ENCODE peak calls at places on chromosomes 12 and 14, in ten cellular contexts. One of them, this sample, is unnamed.

GRCh38 chr12:66361703-66362102 is 59.4 kb downstream of the HELB start:
- DNase-seq in prostate gland: no peak
- DNase-seq in mucosa of descending colon: no peak
- DNase-seq in kidney: no peak
- DNase-seq in mammary epithelial cell: peak; percentile 2
- DNase-seq in WTC11: no peak
- DNase-seq in GM20000: no peak
- DNase-seq in fibroblast of mammary gland: no peak
- DNase-seq in HFFc6: no peak
- DNase-seq in cardiac fibroblast: no peak
- DNase-seq in this sample: no peak

GRCh38 chr12:16626991-16627390 is 21.0 kb upstream of the LMO3 start:
- DNase-seq in mammary epithelial cell: no peak
- DNase-seq in HFFc6: no peak
- DNase-seq in WTC11: no peak
- DNase-seq in cardiac fibroblast: no peak
- DNase-seq in GM20000: no peak
- DNase-seq in fibroblast of mammary gland: no peak
- DNase-seq in kidney: no peak
- DNase-seq in mucosa of descending colon: no peak
- DNase-seq in prostate gland: no peak
- DNase-seq in this sample: no peak

GRCh38 chr12:10218021-10218420 is 5.3 kb downstream of the GABARAPL1 start:
- DNase-seq in mammary epithelial cell: no peak
- DNase-seq in prostate gland: no peak
- DNase-seq in kidney: no peak
- DNase-seq in HFFc6: no peak
- DNase-seq in mucosa of descending colon: no peak
- DNase-seq in WTC11: no peak
- DNase-seq in fibroblast of mammary gland: no peak
- DNase-seq in cardiac fibroblast: no peak
- DNase-seq in GM20000: no peak
- DNase-seq in this sample: no peak

GRCh38 chr12:1006255-1006654 is 15.2 kb downstream of the ERC1 start:
- DNase-seq in fibroblast of mammary gland: no peak
- DNase-seq in HFFc6: no peak
- DNase-seq in cardiac fibroblast: no peak
- DNase-seq in mucosa of descending colon: no peak
- DNase-seq in mammary epithelial cell: peak; percentile 35
- DNase-seq in GM20000: no peak
- DNase-seq in WTC11: no peak
- DNase-seq in kidney: no peak
- DNase-seq in prostate gland: no peak
- DNase-seq in this sample: no peak

GRCh38 chr14:62162998-62163589 is 400.9 kb downstream of the SNAPC1 start:
- DNase-seq in kidney: no peak
- DNase-seq in cardiac fibroblast: peak; percentile 66
- DNase-seq in fibroblast of mammary gland: peak; percentile 46
- DNase-seq in WTC11: peak; percentile 21
- DNase-seq in GM20000: peak; percentile 50
- DNase-seq in mammary epithelial cell: peak; percentile 19
- DNase-seq in mucosa of descending colon: no peak
- DNase-seq in prostate gland: peak; percentile 5
- DNase-seq in HFFc6: peak; percentile 28
- DNase-seq in this sample: peak; percentile 43

GRCh38 chr14:60514378-60515243 is 5.7 kb downstream of the SIX6 start:
- DNase-seq in kidney: no peak
- DNase-seq in WTC11: peak; percentile 81
- DNase-seq in mucosa of descending colon: no peak
- DNase-seq in GM20000: peak; percentile 68
- DNase-seq in HFFc6: no peak
- DNase-seq in fibroblast of mammary gland: no peak
- DNase-seq in prostate gland: no peak
- DNase-seq in cardiac fibroblast: no peak
- DNase-seq in mammary epithelial cell: no peak
- DNase-seq in this sample: peak; percentile 54

GRCh38 chr12:3363608-3364007 is 127.4 kb upstream of the PRMT8 start:
- DNase-seq in cardiac fibroblast: no peak
- DNase-seq in mucosa of descending colon: no peak
- DNase-seq in GM20000: no peak
- DNase-seq in fibroblast of mammary gland: no peak
- DNase-seq in kidney: no peak
- DNase-seq in HFFc6: no peak
- DNase-seq in prostate gland: no peak
- DNase-seq in WTC11: no peak
- DNase-seq in mammary epithelial cell: no peak
- DNase-seq in this sample: no peak

GRCh38 chr12:79409562-79409961 is 281.2 kb downstream of the PAWR start:
- DNase-seq in HFFc6: peak; percentile 66
- DNase-seq in mucosa of descending colon: no peak
- DNase-seq in mammary epithelial cell: peak; percentile 60
- DNase-seq in prostate gland: no peak
- DNase-seq in cardiac fibroblast: peak; percentile 81
- DNase-seq in GM20000: no peak
- DNase-seq in WTC11: no peak
- DNase-seq in fibroblast of mammary gland: peak; percentile 58
- DNase-seq in kidney: no peak
- DNase-seq in this sample: no peak

GRCh38 chr14:50060871-50061663 is 55.3 kb downstream of the VCPKMT start:
- DNase-seq in prostate gland: peak; percentile 72
- DNase-seq in mammary epithelial cell: peak; percentile 99
- DNase-seq in fibroblast of mammary gland: peak; percentile 95
- DNase-seq in kidney: no peak
- DNase-seq in GM20000: peak; percentile 61
- DNase-seq in mucosa of descending colon: no peak
- DNase-seq in HFFc6: peak; percentile 91
- DNase-seq in cardiac fibroblast: peak; percentile 97
- DNase-seq in WTC11: no peak
- DNase-seq in this sample: peak; percentile 62

GRCh38 chr14:81727243-81727642 is 193.6 kb upstream of the SEL1L start:
- DNase-seq in mammary epithelial cell: no peak
- DNase-seq in WTC11: no peak
- DNase-seq in prostate gland: no peak
- DNase-seq in HFFc6: no peak
- DNase-seq in mucosa of descending colon: no peak
- DNase-seq in cardiac fibroblast: no peak
- DNase-seq in fibroblast of mammary gland: peak; percentile 5
- DNase-seq in GM20000: no peak
- DNase-seq in kidney: no peak
- DNase-seq in this sample: no peak

GRCh38 chr12:4653257-4653656 is 4.3 kb downstream of the NDUFA9 start:
- DNase-seq in fibroblast of mammary gland: no peak
- DNase-seq in HFFc6: no peak
- DNase-seq in mammary epithelial cell: no peak
- DNase-seq in kidney: no peak
- DNase-seq in WTC11: no peak
- DNase-seq in prostate gland: no peak
- DNase-seq in mucosa of descending colon: no peak
- DNase-seq in cardiac fibroblast: peak; percentile 3
- DNase-seq in GM20000: no peak
- DNase-seq in this sample: no peak

DNA sequence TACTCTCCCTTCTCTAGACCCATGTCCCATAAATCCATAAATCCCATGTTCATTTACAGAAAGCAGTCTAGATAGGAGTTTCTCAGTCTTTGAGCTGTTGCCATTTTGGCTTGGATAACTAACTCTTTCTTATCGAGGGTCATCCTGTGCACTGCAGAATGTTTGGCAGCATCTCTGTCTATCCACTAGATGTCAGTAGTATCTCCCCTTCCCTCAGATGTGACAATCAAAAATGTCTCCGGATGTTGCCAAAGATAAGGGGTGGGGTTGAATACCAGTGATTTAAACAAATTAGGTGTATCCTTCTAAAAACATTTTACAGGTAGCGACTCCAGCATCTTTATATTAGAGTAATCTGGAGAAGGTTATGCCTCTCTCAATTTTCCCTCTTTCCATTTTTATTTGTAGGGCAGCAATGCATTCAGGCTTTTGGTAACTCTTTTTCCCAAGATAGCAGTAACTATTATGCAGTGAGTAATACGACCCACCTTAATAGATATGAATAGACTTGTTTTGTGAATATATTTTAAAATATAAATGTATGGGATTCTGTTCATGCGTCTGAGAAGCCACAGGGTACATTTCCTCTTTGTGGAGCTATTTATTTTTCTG is 100.7 kb downstream of the LRRK2 start:
- DNase-seq in mucosa of descending colon: no peak
- DNase-seq in fibroblast of mammary gland: peak; percentile 26
- DNase-seq in prostate gland: no peak
- DNase-seq in HFFc6: no peak
- DNase-seq in GM20000: peak; percentile 45
- DNase-seq in WTC11: no peak
- DNase-seq in mammary epithelial cell: peak; percentile 28
- DNase-seq in cardiac fibroblast: peak; percentile 37
- DNase-seq in kidney: no peak
- DNase-seq in this sample: peak; percentile 65
- TF ChIP-seq CTCF in mucosa of descending colon: no peak
- TF ChIP-seq CTCF in fibroblast of mammary gland: peak; percentile 74
- TF ChIP-seq CTCF in prostate gland: no peak
- TF ChIP-seq CTCF in HFFc6: peak; percentile 53
- TF ChIP-seq CTCF in GM20000: peak; percentile 24
- TF ChIP-seq CTCF in WTC11: no peak
- TF ChIP-seq CTCF in mammary epithelial cell: peak; percentile 86
- TF ChIP-seq CTCF in cardiac fibroblast: peak; percentile 62
- TF ChIP-seq CTCF in kidney: no peak
- TF ChIP-seq CTCF in this sample: peak; percentile 53

DNA sequence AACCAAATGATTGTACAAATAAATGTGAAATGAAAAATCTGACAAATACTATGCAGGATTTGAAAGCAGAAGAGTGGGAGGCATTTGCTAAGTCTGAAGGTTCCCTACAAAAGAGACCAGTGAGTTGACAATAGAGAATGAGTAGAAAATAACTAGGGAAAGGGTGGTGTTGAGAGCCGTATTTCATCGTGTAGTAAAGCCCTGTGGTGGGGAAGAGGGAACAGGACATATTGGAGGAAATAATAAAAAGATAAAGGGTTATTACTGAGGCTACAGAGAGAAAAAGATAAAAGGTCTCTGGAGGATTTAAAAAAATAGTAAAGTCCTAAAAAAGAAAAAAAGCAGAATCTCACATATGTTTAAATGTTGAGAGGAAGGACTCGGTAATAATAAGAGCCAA is 268.8 kb downstream of the DUSP6 start:
- DNase-seq in mucosa of descending colon: no peak
- DNase-seq in prostate gland: no peak
- DNase-seq in cardiac fibroblast: no peak
- DNase-seq in mammary epithelial cell: no peak
- DNase-seq in WTC11: no peak
- DNase-seq in GM20000: no peak
- DNase-seq in HFFc6: no peak
- DNase-seq in kidney: no peak
- DNase-seq in fibroblast of mammary gland: no peak
- DNase-seq in this sample: no peak
- TF ChIP-seq CTCF in mucosa of descending colon: no peak
- TF ChIP-seq CTCF in prostate gland: no peak
- TF ChIP-seq CTCF in cardiac fibroblast: no peak
- TF ChIP-seq CTCF in mammary epithelial cell: no peak
- TF ChIP-seq CTCF in WTC11: no peak
- TF ChIP-seq CTCF in GM20000: no peak
- TF ChIP-seq CTCF in HFFc6: no peak
- TF ChIP-seq CTCF in kidney: no peak
- TF ChIP-seq CTCF in fibroblast of mammary gland: no peak
- TF ChIP-seq CTCF in this sample: no peak

DNA sequence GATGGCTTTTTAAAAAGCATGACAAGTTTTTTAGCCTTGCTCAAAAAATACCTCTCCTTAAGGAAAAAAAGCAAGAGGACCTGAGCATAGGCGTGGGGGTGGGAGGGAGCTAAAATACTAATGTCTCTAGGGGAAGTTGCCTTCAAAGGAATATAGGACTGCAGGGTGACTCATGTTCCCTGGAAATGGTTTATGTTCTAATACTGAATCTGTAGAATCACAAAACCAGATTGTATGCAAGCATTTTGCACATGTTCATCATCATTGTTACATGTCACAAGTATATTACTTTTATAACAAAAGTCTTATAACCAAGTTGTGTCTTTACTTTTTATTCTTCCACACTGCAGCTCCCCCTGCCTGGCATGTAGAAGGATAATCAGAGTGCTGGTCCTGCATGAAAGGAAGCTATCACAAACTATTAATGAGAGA is 36.6 kb downstream of the GPR135 start:
- DNase-seq in kidney: no peak
- DNase-seq in prostate gland: no peak
- DNase-seq in mucosa of descending colon: no peak
- DNase-seq in WTC11: no peak
- DNase-seq in cardiac fibroblast: peak; percentile 92
- DNase-seq in mammary epithelial cell: peak; percentile 33
- DNase-seq in fibroblast of mammary gland: peak; percentile 94
- DNase-seq in HFFc6: peak; percentile 42
- DNase-seq in GM20000: no peak
- DNase-seq in this sample: no peak
- TF ChIP-seq CTCF in kidney: no peak
- TF ChIP-seq CTCF in prostate gland: no peak
- TF ChIP-seq CTCF in mucosa of descending colon: no peak
- TF ChIP-seq CTCF in WTC11: no peak
- TF ChIP-seq CTCF in cardiac fibroblast: peak; percentile 52
- TF ChIP-seq CTCF in mammary epithelial cell: peak; percentile 41
- TF ChIP-seq CTCF in fibroblast of mammary gland: peak; percentile 33
- TF ChIP-seq CTCF in HFFc6: peak; percentile 70
- TF ChIP-seq CTCF in GM20000: no peak
- TF ChIP-seq CTCF in this sample: no peak

GRCh38 chr14:103149351-103149750 is 26.1 kb downstream of the TNFAIP2 start:
- DNase-seq in HFFc6: no peak
- DNase-seq in kidney: no peak
- DNase-seq in GM20000: no peak
- DNase-seq in cardiac fibroblast: no peak
- DNase-seq in WTC11: no peak
- DNase-seq in mammary epithelial cell: no peak
- DNase-seq in fibroblast of mammary gland: no peak
- DNase-seq in mucosa of descending colon: no peak
- DNase-seq in prostate gland: no peak
- DNase-seq in this sample: no peak

GRCh38 chr14:103144085-103144484 is 20.8 kb downstream of the TNFAIP2 start:
- DNase-seq in cardiac fibroblast: peak; percentile 80
- DNase-seq in prostate gland: no peak
- DNase-seq in kidney: peak; percentile 0
- DNase-seq in mucosa of descending colon: no peak
- DNase-seq in mammary epithelial cell: peak; percentile 58
- DNase-seq in fibroblast of mammary gland: peak; percentile 86
- DNase-seq in HFFc6: peak; percentile 86
- DNase-seq in GM20000: no peak
- DNase-seq in WTC11: no peak
- DNase-seq in this sample: no peak

GRCh38 chr14:103142903-103143302 is 19.6 kb downstream of the TNFAIP2 start:
- DNase-seq in GM20000: no peak
- DNase-seq in mammary epithelial cell: peak; percentile 20
- DNase-seq in fibroblast of mammary gland: no peak
- DNase-seq in cardiac fibroblast: no peak
- DNase-seq in WTC11: no peak
- DNase-seq in kidney: no peak
- DNase-seq in HFFc6: no peak
- DNase-seq in mucosa of descending colon: no peak
- DNase-seq in prostate gland: no peak
- DNase-seq in this sample: no peak

GRCh38 chr14:103143535-103143934 is 20.3 kb downstream of the TNFAIP2 start:
- DNase-seq in GM20000: no peak
- DNase-seq in kidney: peak; percentile 2
- DNase-seq in mucosa of descending colon: no peak
- DNase-seq in cardiac fibroblast: peak; percentile 77
- DNase-seq in prostate gland: no peak
- DNase-seq in HFFc6: peak; percentile 56
- DNase-seq in WTC11: no peak
- DNase-seq in fibroblast of mammary gland: peak; percentile 78
- DNase-seq in mammary epithelial cell: no peak
- DNase-seq in this sample: no peak

GRCh38 chr14:103146141-103146709 is 23.0 kb downstream of the TNFAIP2 start:
- DNase-seq in mammary epithelial cell: no peak
- DNase-seq in kidney: no peak
- DNase-seq in fibroblast of mammary gland: no peak
- DNase-seq in GM20000: no peak
- DNase-seq in prostate gland: no peak
- DNase-seq in WTC11: no peak
- DNase-seq in HFFc6: no peak
- DNase-seq in mucosa of descending colon: no peak
- DNase-seq in cardiac fibroblast: no peak
- DNase-seq in this sample: no peak
- TF ChIP-seq CTCF in mammary epithelial cell: no peak
- TF ChIP-seq CTCF in kidney: no peak
- TF ChIP-seq CTCF in fibroblast of mammary gland: no peak
- TF ChIP-seq CTCF in GM20000: no peak
- TF ChIP-seq CTCF in prostate gland: no peak
- TF ChIP-seq CTCF in WTC11: no peak
- TF ChIP-seq CTCF in HFFc6: no peak
- TF ChIP-seq CTCF in mucosa of descending colon: no peak
- TF ChIP-seq CTCF in cardiac fibroblast: no peak
- TF ChIP-seq CTCF in this sample: no peak